ENCODE peak calls at places on chromosomes 4 and X, in five cellular contexts. N is IMR-90, Y is keratinocyte, H is neuronal stem cell, S is kidney. B is an unnamed sample.

GRCh38 chr4:129233691-129234090 is 137.7 kb downstream of the C4orf33 start:
- DNase-seq in H (no peak), S (no peak), Y (no peak), N (no peak), B (no peak)

GRCh38 chr4:76197971-76198410 is 15.6 kb downstream of the SCARB2 start:
- DNase-seq in N (peak; percentile 69), S (peak; percentile 79), Y (no peak), H (no peak), B (no peak)

GRCh38 chr4:39855909-39856512 is 121.7 kb downstream of the PDS5A start:
- DNase-seq in S (no peak), Y (peak; percentile 9), N (peak; percentile 48), H (no peak), B (no peak)

GRCh38 chr4:119518915-119519410 is 109.6 kb downstream of the PDE5A start:
- DNase-seq in N (no peak), Y (no peak), H (no peak), S (no peak), B (no peak)

GRCh38 chrX:68920541-68920940 is 91.7 kb downstream of the EFNB1 start:
- DNase-seq in S (no peak), Y (no peak), N (no peak), H (no peak), B (no peak)

GRCh38 chr4:174198396-174199179 is 84.9 kb downstream of the FBXO8 start:
- DNase-seq in H (no peak), S (no peak), Y (no peak), N (peak; percentile 90), B (no peak)

GRCh38 chr4:154467886-154468285 is 23.7 kb downstream of the DCHS2 start:
- DNase-seq in N (peak; percentile 32), H (no peak), Y (peak; percentile 83), S (no peak), B (no peak)

GRCh38 chr4:65698631-65699030 is 28.3 kb upstream of the EPHA5 start:
- DNase-seq in Y (no peak), N (no peak), H (no peak), S (no peak), B (no peak)

GRCh38 chrX:18272222-18272621 is 51.5 kb upstream of the BEND2 start:
- DNase-seq in N (no peak), H (no peak), S (no peak), Y (no peak), B (no peak)

GRCh38 chrX:6941041-6941440 is 206.5 kb upstream of the STS start:
- DNase-seq in N (peak; percentile 8), S (no peak), Y (no peak), H (no peak), B (no peak)

GRCh38 chr4:98473046-98473445 is 185.4 kb downstream of the TSPAN5 start:
- DNase-seq in Y (no peak), H (no peak), N (peak; percentile 13), S (no peak), B (no peak)

DNA sequence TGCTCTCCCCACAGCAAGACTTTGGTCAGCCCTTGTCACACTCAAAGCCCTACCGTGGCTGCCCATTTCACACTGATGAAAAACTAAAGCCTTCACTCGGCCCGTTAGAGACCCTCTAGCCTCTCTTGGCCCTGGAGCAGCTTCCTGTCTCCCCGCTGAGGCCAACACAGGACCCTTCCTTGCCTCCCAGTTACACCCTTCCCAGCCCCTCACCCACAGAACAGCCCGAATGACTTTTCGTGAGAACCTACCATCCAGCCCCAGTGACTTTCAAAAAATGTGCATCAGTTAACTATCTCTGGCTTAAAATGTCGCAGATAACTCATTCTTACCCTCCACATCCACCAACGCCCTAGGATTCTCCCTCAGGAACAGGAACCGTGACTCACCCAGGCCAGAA is 756 bp upstream of the TAF9B start:
- DNase-seq in N (no peak), Y (no peak), S (no peak), H (no peak), B (no peak)
- H3K4me3 ChIP-seq in N (no peak overlapping the region), Y (no peak overlapping the region), S (no peak overlapping the region), H (peak overlapping the region; percentile 91), B (no peak overlapping the region)

GRCh38 chr4:7698586-7698985 is 241.1 kb downstream of the AFAP1 start:
- DNase-seq in Y (no peak), H (no peak), N (peak; percentile 11), S (no peak), B (no peak)
- H3K9ac ChIP-seq in Y (no peak overlapping the region), H (no peak overlapping the region), N (no peak overlapping the region), S (no peak overlapping the region), B (no peak overlapping the region)

DNA sequence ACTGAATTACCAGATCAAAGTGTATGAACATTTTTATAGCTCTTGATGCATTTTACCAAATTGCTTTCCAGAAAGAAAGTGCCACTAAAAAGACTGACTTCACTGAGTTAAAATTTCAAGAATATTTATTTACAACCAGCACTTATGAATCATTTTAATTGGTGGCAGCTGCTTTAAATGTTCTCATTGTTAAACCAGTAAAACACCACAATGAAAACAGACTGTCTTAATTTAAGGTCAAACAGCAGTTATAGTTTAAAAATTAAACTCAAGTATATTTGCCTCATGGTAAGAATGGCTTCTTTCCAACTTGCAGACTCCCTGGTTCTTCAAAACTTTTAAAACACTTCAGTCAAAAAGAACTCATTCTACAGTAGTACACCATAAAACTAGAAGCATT is 36.9 kb downstream of the AMMECR1 start:
- DNase-seq in Y (no peak), H (no peak), N (peak; percentile 58), S (no peak), B (no peak)
- H3K4me3 ChIP-seq in Y (no peak overlapping the region), H (no peak overlapping the region), N (no peak overlapping the region), S (no peak overlapping the region), B (no peak overlapping the region)

GRCh38 chr4:147865926-147866325 is 134.0 kb downstream of the ARHGAP10 start:
- DNase-seq in S (no peak), N (peak; percentile 60), Y (no peak), H (no peak), B (no peak)
- H3K9ac ChIP-seq in S (no peak overlapping the region), N (peak overlapping the region; percentile 15), Y (no peak overlapping the region), H (no peak overlapping the region), B (no peak overlapping the region)

DNA sequence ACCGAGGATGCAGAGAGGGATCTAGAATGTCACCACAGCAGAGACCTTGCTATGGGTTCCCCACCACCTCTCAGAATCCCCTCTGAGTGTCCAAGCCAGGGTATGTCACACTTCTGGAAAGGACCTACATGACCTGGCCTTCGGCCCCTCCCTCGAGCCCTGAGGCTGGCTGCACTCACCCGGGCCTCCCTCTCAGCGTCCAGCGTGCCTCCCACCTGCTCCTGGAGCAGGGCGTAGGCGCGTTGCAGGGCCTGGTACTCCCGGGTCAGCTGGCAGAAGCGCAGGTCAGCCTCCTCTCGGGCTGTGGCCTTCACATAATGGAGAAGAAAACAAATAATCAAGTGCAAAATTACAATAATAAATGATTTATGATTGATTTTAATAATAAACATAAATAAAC is 43.9 kb upstream of the C4orf50 start:
- DNase-seq in N (no peak), S (no peak), H (no peak), Y (no peak), B (no peak)
- H3K4me3 ChIP-seq in N (no peak overlapping the region), S (no peak overlapping the region), H (no peak overlapping the region), Y (no peak overlapping the region), B (no peak overlapping the region)

DNA sequence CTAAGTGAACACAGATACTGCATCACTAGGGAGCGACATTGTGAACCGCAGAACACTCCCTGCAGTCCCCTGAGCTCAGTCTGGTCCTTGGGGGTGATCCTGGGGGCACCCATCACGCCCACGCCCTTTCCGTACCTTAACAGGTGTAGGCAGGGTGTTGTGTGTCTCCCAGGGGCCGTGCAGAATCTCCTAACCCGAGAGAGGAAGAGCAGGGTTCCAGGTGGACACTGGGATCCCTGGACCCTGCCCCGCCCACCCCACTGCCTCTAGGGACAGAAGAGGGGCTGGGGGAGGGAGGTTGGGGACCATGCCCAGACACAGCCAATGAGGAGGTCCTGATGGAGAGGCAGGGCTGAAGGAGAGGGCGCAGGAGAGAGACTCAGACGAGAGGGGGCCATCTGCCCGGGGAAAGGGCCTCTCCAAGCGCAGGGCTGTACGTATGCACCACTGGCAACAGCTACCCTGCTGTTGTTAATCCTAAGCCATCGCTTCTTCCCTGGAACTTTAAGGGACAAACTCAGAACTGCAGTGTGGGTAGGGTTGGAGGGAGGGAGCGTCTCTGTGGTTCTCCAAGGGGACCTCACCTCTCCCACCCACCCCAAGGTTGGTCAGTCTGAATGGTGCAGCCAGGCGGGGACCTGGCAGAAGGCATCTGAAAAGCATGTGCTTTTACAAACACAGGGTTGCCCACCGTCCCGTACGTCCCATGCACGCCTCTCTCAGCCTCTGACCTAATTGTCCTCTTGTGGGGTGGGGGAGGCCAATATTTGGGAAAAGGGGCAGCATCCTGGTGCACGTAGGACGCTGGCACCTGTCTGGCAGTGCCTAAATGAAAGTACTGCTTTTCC is 2.4 kb downstream of the P2RY8 start:
- DNase-seq in Y (no peak), N (no peak), S (no peak), H (no peak), B (no peak)
- H3K9ac ChIP-seq in Y (no peak overlapping the region), N (no peak overlapping the region), S (no peak overlapping the region), H (no peak overlapping the region), B (peak overlapping the region; percentile 40)

DNA sequence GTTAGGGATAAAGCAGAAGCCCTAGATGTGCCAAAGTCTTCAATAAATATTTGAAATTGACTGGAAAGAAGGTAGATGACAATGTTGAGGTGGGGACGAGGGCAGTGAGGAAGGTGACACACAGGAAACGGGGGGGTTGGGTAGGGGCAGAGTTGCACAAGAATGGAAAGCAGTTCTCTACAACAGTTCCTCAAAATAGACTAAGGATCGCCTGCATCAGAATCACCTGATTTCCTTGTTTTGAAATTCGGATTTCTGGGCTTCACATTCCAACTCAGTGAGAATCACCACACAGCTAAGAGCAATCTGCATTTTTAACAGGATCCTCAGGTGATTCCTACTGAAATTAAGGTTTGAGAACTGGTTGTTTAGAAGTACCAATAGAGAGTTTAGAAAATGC is 70.6 kb downstream of the ARFIP1 start:
- DNase-seq in S (peak; percentile 74), N (peak; percentile 54), Y (no peak), H (no peak), B (no peak)
- H3K4me3 ChIP-seq in S (no peak overlapping the region), N (no peak overlapping the region), Y (peak overlapping the region; percentile 33), H (no peak overlapping the region), B (no peak overlapping the region)

GRCh38 chr4:182856862-182857261 is 60.3 kb downstream of the DCTD start:
- DNase-seq in H (no peak), S (peak; percentile 51), Y (no peak), N (no peak), B (no peak)
- H3K9ac ChIP-seq in H (no peak overlapping the region), S (no peak overlapping the region), Y (no peak overlapping the region), N (no peak overlapping the region), B (no peak overlapping the region)

GRCh38 chr4:1682860-1683259 is 1.3 kb downstream of the FAM53A start:
- DNase-seq in H (no peak), Y (no peak), N (no peak), S (no peak), B (no peak)
- H3K4me3 ChIP-seq in H (no peak overlapping the region), Y (no peak overlapping the region), N (peak overlapping the region; percentile 83), S (peak overlapping the region; percentile 59), B (no peak overlapping the region)